ENCODE peak calls at places on chromosomes 5 and 9, in nine cellular contexts. T, K, V, H, J, U, A, Q and E are unnamed samples. For H3K27me3, the result is how much of the 10 kb centered on the place peaks cover.

GRCh38 chr5:78234804-78235203 is 59.7 kb downstream of the AP3B1 start:
- DNase-seq in V (no peak), Q (no peak), J (no peak), K (no peak), U (no peak), T (no peak), H (no peak), A (no peak), E (no peak)

GRCh38 chr9:129835860-129836223 is 584 bp downstream of the USP20 start:
- DNase-seq in T (peak), U (no peak), J (no peak), A (peak), V (no peak), H (peak), Q (no peak), K (no peak), E (no peak)

GRCh38 chr5:175800656-175801081 is 70.7 kb upstream of the CPLX2 start:
- DNase-seq in K (no peak), U (no peak), H (no peak), J (no peak), A (peak), T (no peak), Q (no peak), V (no peak), E (no peak)

GRCh38 chr9:103126494-103126893 is 131.4 kb downstream of the CYLC2 start:
- DNase-seq in T (no peak), U (no peak), A (no peak), Q (no peak), H (no peak), K (no peak), J (no peak), V (no peak), E (no peak)

GRCh38 chr9:81182421-81182820 is 506.9 kb downstream of the TLE1 start:
- DNase-seq in V (peak), J (no peak), H (no peak), T (no peak), Q (no peak), U (no peak), A (peak), K (no peak), E (peak)

GRCh38 chr9:124794902-124795491 is 18.1 kb downstream of the OLFML2A start:
- DNase-seq in U (no peak), T (no peak), K (no peak), A (no peak), V (no peak), J (no peak), Q (peak), H (no peak), E (no peak)

GRCh38 chr9:76799481-76799880 is 35.2 kb downstream of the PCA3 start:
- DNase-seq in T (no peak), J (no peak), Q (no peak), A (no peak), U (no peak), H (no peak), V (no peak), K (no peak), E (no peak)

GRCh38 chr5:141871870-141872269 is 6.3 kb downstream of the PCDH1 start:
- DNase-seq in T (no peak), Q (no peak), K (peak), A (no peak), H (no peak), J (no peak), U (no peak), V (peak), E (no peak)

GRCh38 chr9:22052376-22052945 is 43.4 kb upstream of the CDKN2B start:
- DNase-seq in K (no peak), J (no peak), T (no peak), H (peak), Q (peak), V (no peak), A (peak), U (no peak), E (peak)

GRCh38 chr9:124635285-124635684 is 128.1 kb upstream of the NR5A1 start:
- DNase-seq in T (no peak), K (no peak), J (no peak), A (no peak), Q (no peak), V (peak), H (no peak), U (no peak), E (no peak)

GRCh38 chr9:128233817-128234406 is 30.7 kb downstream of the DNM1 start:
- DNase-seq in H (no peak), J (no peak), U (no peak), A (no peak), Q (no peak), V (no peak), K (no peak), T (no peak), E (no peak)

GRCh38 chr9:112861155-112861554 is 29.5 kb downstream of the SLC46A2 start:
- DNase-seq in J (no peak), Q (no peak), A (no peak), U (peak), T (no peak), H (no peak), K (no peak), V (no peak), E (no peak)

GRCh38 chr5:138985683-138986082 is 110.5 kb upstream of the LRRTM2 start:
- DNase-seq in H (no peak), U (no peak), K (no peak), J (no peak), A (no peak), V (peak), T (no peak), Q (no peak), E (peak)

GRCh38 chr9:84990416-84990815 is 320.9 kb downstream of the NTRK2 start:
- DNase-seq in U (peak), V (no peak), Q (no peak), H (no peak), J (no peak), A (no peak), K (no peak), T (no peak), E (no peak)

GRCh38 chr9:135692410-135692809 is 6.9 kb downstream of the SOHLH1 start:
- DNase-seq in A (peak), J (no peak), Q (no peak), U (no peak), H (no peak), T (no peak), K (no peak), V (no peak), E (no peak)

GRCh38 chr9:127779136-127779981 is 893 bp upstream of the SH2D3C start:
- DNase-seq in H (no peak), T (no peak), J (peak), K (no peak), A (no peak), Q (no peak), V (peak), U (peak), E (no peak)

GRCh38 chr5:124651663-124652513 is 94.6 kb downstream of the ZNF608 start:
- DNase-seq in H (peak), U (peak), K (peak), Q (no peak), J (no peak), V (peak), A (peak), T (no peak), E (peak)

GRCh38 chr5:38653389-38653788 is 96.9 kb upstream of the LIFR start:
- DNase-seq in J (no peak), U (no peak), T (no peak), A (no peak), H (no peak), K (no peak), Q (no peak), V (no peak), E (no peak)
- H3K27ac ChIP-seq in J (no peak), U (no peak), T (no peak), A (no peak), H (no peak), K (no peak), Q (no peak), V (no peak), E (no peak)

GRCh38 chr5:38452201-38452600 is 104.2 kb downstream of the LIFR start:
- DNase-seq in K (no peak), A (no peak), Q (no peak), T (no peak), H (no peak), U (no peak), J (no peak), V (no peak), E (no peak)
- H3K27me3 ChIP-seq in K (under half), A (under half), Q (under half), T (under half), H (under half), U (under half), J (under half), V (under half), E (under half)

GRCh38 chr9:70091553-70091952 is 47.9 kb downstream of the MAMDC2 start:
- DNase-seq in U (no peak), A (no peak), H (no peak), K (no peak), Q (no peak), J (no peak), V (no peak), T (no peak), E (no peak)

GRCh38 chr9:70097187-70097586 is 53.5 kb downstream of the MAMDC2 start:
- DNase-seq in A (no peak), Q (no peak), U (no peak), T (no peak), H (no peak), V (no peak), K (no peak), J (no peak), E (no peak)

GRCh38 chr9:70093944-70094343 is 50.3 kb downstream of the MAMDC2 start:
- DNase-seq in U (no peak), T (no peak), K (no peak), A (no peak), Q (no peak), J (no peak), H (peak), V (no peak), E (no peak)

GRCh38 chr9:70093095-70093494 is 49.4 kb downstream of the MAMDC2 start:
- DNase-seq in V (no peak), A (no peak), U (no peak), K (no peak), T (no peak), J (no peak), Q (no peak), H (no peak), E (no peak)

DNA sequence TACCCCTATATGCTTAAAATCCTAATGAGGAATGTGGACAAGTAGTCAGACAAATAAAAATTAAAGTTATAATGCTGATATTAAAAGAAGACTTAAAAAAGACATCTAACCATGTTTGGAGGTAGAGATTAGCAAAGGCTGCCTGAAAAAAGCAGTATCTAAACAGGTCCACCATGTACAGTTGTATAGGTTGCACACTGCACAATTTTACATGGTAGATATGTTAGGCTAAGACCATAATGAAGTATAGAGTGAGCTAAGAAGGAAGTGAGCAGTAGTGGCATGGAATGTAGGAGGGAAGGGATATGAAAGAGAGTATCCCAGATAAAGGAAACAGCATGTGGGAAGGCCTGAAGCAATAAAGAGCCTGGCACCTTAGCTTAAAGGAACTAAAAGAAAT is 51.1 kb downstream of the MAMDC2 start:
- DNase-seq in J (no peak), T (no peak), U (no peak), A (no peak), Q (no peak), K (no peak), V (no peak), H (no peak), E (no peak)
- H3K27ac ChIP-seq in J (no peak), T (no peak), U (no peak), A (no peak), Q (no peak), K (no peak), V (no peak), H (no peak), E (no peak)

DNA sequence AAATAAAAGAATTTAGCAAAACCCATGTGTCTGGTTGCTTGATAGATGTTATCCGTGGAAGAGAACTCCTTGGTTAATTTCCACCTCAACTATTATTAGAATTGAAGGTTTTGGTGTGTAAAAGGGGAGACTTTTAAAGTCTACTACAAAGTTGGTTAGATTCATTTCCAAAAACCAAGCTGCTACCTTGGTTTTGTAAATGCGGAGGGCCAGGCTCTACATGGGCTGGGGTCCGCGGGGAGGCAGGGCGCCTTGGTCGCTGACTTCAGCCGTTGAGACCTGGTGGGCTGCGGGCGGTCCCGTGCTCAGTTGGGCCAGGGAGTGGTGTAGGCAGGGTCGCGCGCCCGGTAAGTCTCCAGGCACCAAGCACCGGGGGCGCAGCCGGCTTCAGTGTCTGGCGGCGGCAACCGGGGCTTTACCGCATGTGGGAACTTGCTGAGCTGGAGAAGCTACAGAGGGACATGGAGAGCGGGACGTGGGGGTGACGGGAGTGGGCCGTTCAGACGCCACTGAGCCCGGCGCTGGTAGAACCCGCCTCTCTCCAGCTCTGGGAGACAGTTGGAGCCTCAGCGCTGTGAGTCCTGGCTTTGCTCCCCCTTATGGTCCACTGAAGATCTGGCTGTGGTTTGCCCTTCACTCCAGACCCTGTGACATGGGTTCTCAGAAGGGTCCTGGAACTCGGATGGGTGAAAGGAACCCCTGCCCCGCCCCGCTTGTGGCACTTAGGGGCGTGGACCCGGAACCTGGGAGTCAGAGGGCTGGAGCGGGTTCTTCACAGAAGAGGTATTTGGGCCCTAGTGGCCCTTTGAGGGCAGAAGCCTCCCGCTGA is 11.8 kb downstream of the NR2F1 start:
- DNase-seq in K (no peak), H (no peak), U (no peak), Q (no peak), A (no peak), T (no peak), J (no peak), V (peak), E (no peak)
- H3K27me3 ChIP-seq in K (half or more), H (half or more), U (under half), Q (under half), A (under half), T (half or more), J (half or more), V (half or more), E (under half)

DNA sequence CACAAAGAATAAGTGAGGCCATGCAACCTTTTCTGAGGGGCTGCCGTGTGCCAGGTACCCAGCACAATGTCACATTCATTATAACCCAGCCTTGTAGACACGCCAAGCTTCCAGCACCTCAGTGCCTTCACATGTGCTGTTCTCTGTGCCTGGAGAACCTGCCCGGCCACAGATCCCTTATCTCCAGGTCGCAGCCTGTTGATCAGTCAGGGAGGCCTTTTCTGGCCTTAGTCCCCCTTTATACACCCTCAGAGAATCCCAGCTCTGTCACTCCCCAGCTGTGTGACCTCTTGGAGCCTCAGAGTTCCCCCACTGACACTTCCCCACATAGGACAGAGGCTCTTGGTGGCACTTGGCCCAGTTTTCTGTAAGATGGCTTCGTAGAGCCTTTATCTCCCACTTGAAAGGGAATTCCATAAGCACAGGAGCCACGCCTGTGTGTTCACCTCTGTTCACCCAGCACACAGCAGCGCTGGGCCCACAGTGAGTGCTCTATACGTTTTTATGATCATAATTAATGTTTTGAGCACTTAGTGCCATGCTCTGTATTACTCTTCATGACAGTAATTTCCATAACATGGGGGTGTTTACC is 38.7 kb downstream of the NEURL1B start:
- DNase-seq in H (no peak), U (no peak), Q (no peak), T (no peak), K (no peak), V (no peak), A (no peak), J (no peak), E (no peak)
- H3K27ac ChIP-seq in H (no peak), U (no peak), Q (no peak), T (no peak), K (no peak), V (no peak), A (no peak), J (no peak), E (no peak)